ENCODE peak calls at places on chromosomes 4 and X, in seven cellular contexts. One of them, this sample, is unnamed.

GRCh38 chr4:81754169-81754568 is 282.5 kb upstream of the RASGEF1B start:
- DNase-seq in neuronal stem cell: no peak
- DNase-seq in H9: no peak
- DNase-seq in H1: no peak
- DNase-seq in trophoblast cell: peak
- DNase-seq in mesenchymal stem cell: no peak
- DNase-seq in mesendoderm: no peak
- DNase-seq in this sample: no peak

GRCh38 chr4:70895846-70896435 is 6.2 kb upstream of the MOB1B start:
- DNase-seq in H9: no peak
- DNase-seq in mesenchymal stem cell: peak
- DNase-seq in H1: no peak
- DNase-seq in trophoblast cell: no peak
- DNase-seq in neuronal stem cell: no peak
- DNase-seq in mesendoderm: no peak
- DNase-seq in this sample: no peak

GRCh38 chr4:4408576-4409335 is 21.9 kb downstream of the NSG1 start:
- DNase-seq in H1: no peak
- DNase-seq in mesenchymal stem cell: no peak
- DNase-seq in mesendoderm: no peak
- DNase-seq in trophoblast cell: no peak
- DNase-seq in H9: no peak
- DNase-seq in neuronal stem cell: no peak
- DNase-seq in this sample: no peak

GRCh38 chr4:161332696-161333095 is 831.1 kb downstream of the FSTL5 start:
- DNase-seq in H9: no peak
- DNase-seq in H1: no peak
- DNase-seq in mesenchymal stem cell: no peak
- DNase-seq in trophoblast cell: no peak
- DNase-seq in mesendoderm: no peak
- DNase-seq in neuronal stem cell: no peak
- DNase-seq in this sample: no peak

GRCh38 chrX:80810365-80810978 is 795 bp upstream of the BRWD3 start:
- DNase-seq in trophoblast cell: no peak
- DNase-seq in neuronal stem cell: no peak
- DNase-seq in H9: no peak
- DNase-seq in mesendoderm: peak
- DNase-seq in H1: no peak
- DNase-seq in mesenchymal stem cell: no peak
- DNase-seq in this sample: no peak

GRCh38 chr4:151712777-151713176 is 48.0 kb downstream of the GATB start:
- DNase-seq in neuronal stem cell: no peak
- DNase-seq in trophoblast cell: no peak
- DNase-seq in mesenchymal stem cell: no peak
- DNase-seq in H9: no peak
- DNase-seq in H1: no peak
- DNase-seq in mesendoderm: no peak
- DNase-seq in this sample: no peak

GRCh38 chrX:68989865-68990606 is 161.2 kb downstream of the EFNB1 start:
- DNase-seq in trophoblast cell: peak
- DNase-seq in neuronal stem cell: peak
- DNase-seq in mesenchymal stem cell: peak
- DNase-seq in H1: peak
- DNase-seq in mesendoderm: peak
- DNase-seq in H9: peak
- DNase-seq in this sample: peak

GRCh38 chrX:70481424-70481823 is 36.8 kb downstream of the DLG3 start:
- DNase-seq in H9: no peak
- DNase-seq in trophoblast cell: no peak
- DNase-seq in neuronal stem cell: no peak
- DNase-seq in H1: no peak
- DNase-seq in mesenchymal stem cell: peak
- DNase-seq in mesendoderm: no peak
- DNase-seq in this sample: no peak

GRCh38 chr4:183798249-183798920 is 106.7 kb upstream of the STOX2 start:
- DNase-seq in H9: peak
- DNase-seq in H1: no peak
- DNase-seq in trophoblast cell: peak
- DNase-seq in neuronal stem cell: no peak
- DNase-seq in mesenchymal stem cell: no peak
- DNase-seq in mesendoderm: peak
- DNase-seq in this sample: no peak

GRCh38 chrX:49042581-49043219 is 457 bp downstream of the TFE3 start:
- DNase-seq in mesenchymal stem cell: no peak
- DNase-seq in neuronal stem cell: no peak
- DNase-seq in trophoblast cell: no peak
- DNase-seq in mesendoderm: no peak
- DNase-seq in H1: no peak
- DNase-seq in H9: no peak
- DNase-seq in this sample: no peak

GRCh38 chr4:140130677-140131076 is 23.3 kb downstream of the MAML3 start:
- DNase-seq in trophoblast cell: peak
- DNase-seq in mesendoderm: no peak
- DNase-seq in H9: no peak
- DNase-seq in H1: no peak
- DNase-seq in neuronal stem cell: no peak
- DNase-seq in mesenchymal stem cell: no peak
- DNase-seq in this sample: peak

GRCh38 chrX:77572322-77572721 is 125.1 kb downstream of the FGF16 start:
- DNase-seq in trophoblast cell: no peak
- DNase-seq in mesendoderm: no peak
- DNase-seq in neuronal stem cell: no peak
- DNase-seq in mesenchymal stem cell: no peak
- DNase-seq in H9: no peak
- DNase-seq in H1: no peak
- DNase-seq in this sample: peak

GRCh38 chr4:38664704-38665401 is 854 bp downstream of the KLF3 start:
- DNase-seq in mesendoderm: peak
- DNase-seq in neuronal stem cell: peak
- DNase-seq in H1: no peak
- DNase-seq in trophoblast cell: peak
- DNase-seq in mesenchymal stem cell: peak
- DNase-seq in H9: peak
- DNase-seq in this sample: peak

GRCh38 chr4:110287130-110287529 is 88.7 kb upstream of the ELOVL6 start:
- DNase-seq in trophoblast cell: no peak
- DNase-seq in mesenchymal stem cell: peak
- DNase-seq in H1: no peak
- DNase-seq in mesendoderm: no peak
- DNase-seq in neuronal stem cell: no peak
- DNase-seq in H9: no peak
- DNase-seq in this sample: peak

GRCh38 chr4:119794681-119795080 is 166.1 kb upstream of the PDE5A start:
- DNase-seq in neuronal stem cell: no peak
- DNase-seq in mesendoderm: no peak
- DNase-seq in mesenchymal stem cell: no peak
- DNase-seq in H9: no peak
- DNase-seq in trophoblast cell: no peak
- DNase-seq in H1: no peak
- DNase-seq in this sample: no peak

GRCh38 chrX:103536732-103537131 is 17.4 kb upstream of the RAB40A start:
- DNase-seq in trophoblast cell: no peak
- DNase-seq in neuronal stem cell: no peak
- DNase-seq in H1: no peak
- DNase-seq in H9: no peak
- DNase-seq in mesendoderm: no peak
- DNase-seq in mesenchymal stem cell: no peak
- DNase-seq in this sample: no peak

GRCh38 chr4:183541081-183542045 is 36.5 kb downstream of the ING2 start:
- DNase-seq in neuronal stem cell: peak
- DNase-seq in H9: peak
- DNase-seq in mesendoderm: peak
- DNase-seq in mesenchymal stem cell: peak
- DNase-seq in trophoblast cell: no peak
- DNase-seq in H1: peak
- DNase-seq in this sample: peak

GRCh38 chr4:77349796-77350195 is 192.8 kb downstream of the CCNG2 start:
- DNase-seq in H1: no peak
- DNase-seq in mesendoderm: no peak
- DNase-seq in mesenchymal stem cell: no peak
- DNase-seq in trophoblast cell: no peak
- DNase-seq in neuronal stem cell: no peak
- DNase-seq in H9: no peak
- DNase-seq in this sample: no peak

GRCh38 chr4:123599061-123599919 is 202.7 kb downstream of the SPRY1 start:
- DNase-seq in neuronal stem cell: no peak
- DNase-seq in H9: no peak
- DNase-seq in mesenchymal stem cell: peak
- DNase-seq in trophoblast cell: no peak
- DNase-seq in mesendoderm: no peak
- DNase-seq in H1: no peak
- DNase-seq in this sample: peak

GRCh38 chr4:63211377-63211776 is 1197.9 kb downstream of the TECRL start:
- DNase-seq in trophoblast cell: no peak
- DNase-seq in neuronal stem cell: no peak
- DNase-seq in mesenchymal stem cell: no peak
- DNase-seq in H1: no peak
- DNase-seq in mesendoderm: no peak
- DNase-seq in H9: no peak
- DNase-seq in this sample: no peak

GRCh38 chr4:8392591-8393190 is 47.8 kb downstream of the ACOX3 start:
- DNase-seq in neuronal stem cell: no peak
- DNase-seq in trophoblast cell: peak
- DNase-seq in H9: no peak
- DNase-seq in mesendoderm: peak
- DNase-seq in mesenchymal stem cell: no peak
- DNase-seq in H1: no peak
- DNase-seq in this sample: peak

DNA sequence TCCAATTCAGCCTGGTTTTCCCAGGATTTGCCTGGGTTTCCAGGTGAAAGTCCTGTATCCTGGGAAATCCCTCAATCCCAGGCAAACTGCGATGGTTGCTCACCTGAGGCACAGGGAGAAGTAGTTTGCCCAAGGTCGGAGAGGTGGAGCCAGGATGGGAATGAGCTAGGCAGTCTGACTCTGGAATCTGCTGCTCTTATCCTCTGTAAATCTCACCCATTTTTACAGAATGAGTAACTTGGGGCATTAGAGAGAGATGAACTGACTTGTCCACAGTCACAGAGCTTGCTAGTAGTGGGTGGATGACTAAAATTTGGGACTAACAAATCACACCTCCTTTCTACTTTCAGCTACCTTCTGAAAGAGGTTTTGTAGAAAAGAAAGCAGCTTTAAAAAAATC is 9.8 kb upstream of the ARX start:
- DNase-seq in mesenchymal stem cell: no peak
- DNase-seq in trophoblast cell: no peak
- DNase-seq in neuronal stem cell: no peak
- DNase-seq in H1: no peak
- DNase-seq in mesendoderm: no peak
- DNase-seq in H9: no peak
- DNase-seq in this sample: no peak
- H2AK5ac ChIP-seq in mesenchymal stem cell: no peak
- H2AK5ac ChIP-seq in trophoblast cell: no peak
- H2AK5ac ChIP-seq in neuronal stem cell: no peak
- H2AK5ac ChIP-seq in H1: no peak
- H2AK5ac ChIP-seq in mesendoderm: no peak
- H2AK5ac ChIP-seq in H9: no peak
- H2AK5ac ChIP-seq in this sample: no peak

GRCh38 chrX:15244421-15244820 is 25.5 kb downstream of the ASB9 start:
- DNase-seq in H1: no peak
- DNase-seq in trophoblast cell: no peak
- DNase-seq in neuronal stem cell: no peak
- DNase-seq in H9: no peak
- DNase-seq in mesendoderm: no peak
- DNase-seq in mesenchymal stem cell: no peak
- DNase-seq in this sample: no peak

GRCh38 chrX:15242899-15243555 is 26.9 kb downstream of the ASB9 start:
- DNase-seq in H9: no peak
- DNase-seq in H1: no peak
- DNase-seq in neuronal stem cell: peak
- DNase-seq in mesendoderm: peak
- DNase-seq in trophoblast cell: peak
- DNase-seq in mesenchymal stem cell: peak
- DNase-seq in this sample: peak

GRCh38 chrX:15241258-15241657 is 28.6 kb downstream of the ASB9 start:
- DNase-seq in neuronal stem cell: no peak
- DNase-seq in trophoblast cell: no peak
- DNase-seq in H1: no peak
- DNase-seq in mesendoderm: peak
- DNase-seq in H9: no peak
- DNase-seq in mesenchymal stem cell: no peak
- DNase-seq in this sample: no peak

GRCh38 chrX:15236146-15236545 is 33.7 kb downstream of the ASB9 start:
- DNase-seq in mesendoderm: no peak
- DNase-seq in mesenchymal stem cell: no peak
- DNase-seq in H9: no peak
- DNase-seq in H1: no peak
- DNase-seq in neuronal stem cell: no peak
- DNase-seq in trophoblast cell: no peak
- DNase-seq in this sample: no peak

GRCh38 chrX:15240414-15240813 is 29.5 kb downstream of the ASB9 start:
- DNase-seq in neuronal stem cell: no peak
- DNase-seq in mesendoderm: no peak
- DNase-seq in mesenchymal stem cell: no peak
- DNase-seq in H9: no peak
- DNase-seq in trophoblast cell: no peak
- DNase-seq in H1: no peak
- DNase-seq in this sample: no peak
- H2AK5ac ChIP-seq in neuronal stem cell: no peak
- H2AK5ac ChIP-seq in mesendoderm: no peak
- H2AK5ac ChIP-seq in mesenchymal stem cell: no peak
- H2AK5ac ChIP-seq in H9: no peak
- H2AK5ac ChIP-seq in trophoblast cell: no peak
- H2AK5ac ChIP-seq in H1: no peak
- H2AK5ac ChIP-seq in this sample: no peak

GRCh38 chr4:166197166-166197565 is 324.1 kb downstream of the TLL1 start:
- DNase-seq in trophoblast cell: no peak
- DNase-seq in mesenchymal stem cell: no peak
- DNase-seq in H1: no peak
- DNase-seq in mesendoderm: no peak
- DNase-seq in neuronal stem cell: no peak
- DNase-seq in H9: no peak
- DNase-seq in this sample: no peak

GRCh38 chr4:166198041-166198440 is 325.0 kb downstream of the TLL1 start:
- DNase-seq in mesendoderm: no peak
- DNase-seq in neuronal stem cell: no peak
- DNase-seq in mesenchymal stem cell: no peak
- DNase-seq in trophoblast cell: peak
- DNase-seq in H1: no peak
- DNase-seq in H9: peak
- DNase-seq in this sample: no peak

GRCh38 chr4:166198921-166199320 is 325.9 kb downstream of the TLL1 start:
- DNase-seq in trophoblast cell: peak
- DNase-seq in H1: no peak
- DNase-seq in mesendoderm: peak
- DNase-seq in neuronal stem cell: no peak
- DNase-seq in mesenchymal stem cell: no peak
- DNase-seq in H9: no peak
- DNase-seq in this sample: no peak

GRCh38 chr4:166195101-166195500 is 322.1 kb downstream of the TLL1 start:
- DNase-seq in trophoblast cell: no peak
- DNase-seq in mesenchymal stem cell: no peak
- DNase-seq in H9: no peak
- DNase-seq in mesendoderm: no peak
- DNase-seq in neuronal stem cell: no peak
- DNase-seq in H1: no peak
- DNase-seq in this sample: no peak

GRCh38 chr4:166198516-166198915 is 325.5 kb downstream of the TLL1 start:
- DNase-seq in trophoblast cell: no peak
- DNase-seq in H1: no peak
- DNase-seq in neuronal stem cell: no peak
- DNase-seq in mesenchymal stem cell: no peak
- DNase-seq in mesendoderm: peak
- DNase-seq in H9: peak
- DNase-seq in this sample: no peak
- H2AK5ac ChIP-seq in trophoblast cell: no peak
- H2AK5ac ChIP-seq in H1: no peak
- H2AK5ac ChIP-seq in neuronal stem cell: no peak
- H2AK5ac ChIP-seq in mesenchymal stem cell: no peak
- H2AK5ac ChIP-seq in mesendoderm: no peak
- H2AK5ac ChIP-seq in H9: no peak
- H2AK5ac ChIP-seq in this sample: no peak

GRCh38 chr4:35684755-35685154 is 559.6 kb downstream of the ARAP2 start:
- DNase-seq in neuronal stem cell: no peak
- DNase-seq in H9: no peak
- DNase-seq in mesendoderm: no peak
- DNase-seq in mesenchymal stem cell: peak
- DNase-seq in H1: no peak
- DNase-seq in trophoblast cell: no peak
- DNase-seq in this sample: no peak
- H2AK5ac ChIP-seq in neuronal stem cell: no peak
- H2AK5ac ChIP-seq in H9: no peak
- H2AK5ac ChIP-seq in mesendoderm: no peak
- H2AK5ac ChIP-seq in mesenchymal stem cell: no peak
- H2AK5ac ChIP-seq in H1: no peak
- H2AK5ac ChIP-seq in trophoblast cell: no peak
- H2AK5ac ChIP-seq in this sample: no peak